ENCODE peak calls at places on chromosomes 1 and 21, in six cellular contexts. I is K562, O is H1, P is HepG2, X is HCT116, F is SK-N-SH. R is an unnamed sample.

GRCh38 chr1:153428073-153428638 is 11.8 kb downstream of the S100A7A start:
- DNase-seq in I (no peak), O (no peak), P (no peak), X (no peak), F (no peak), R (no peak)

GRCh38 chr21:34192646-34193285 is 119.4 kb downstream of the MRPS6 start:
- DNase-seq in I (no peak), O (no peak), P (no peak), X (no peak), F (no peak), R (no peak)

GRCh38 chr1:110053557-110054428 is 16.7 kb downstream of the ALX3 start:
- DNase-seq in I (peak), O (no peak), P (peak), X (no peak), F (peak), R (peak)

GRCh38 chr1:186967659-186968394 is 139.1 kb downstream of the PLA2G4A start:
- DNase-seq in I (no peak), O (no peak), P (no peak), X (no peak), F (no peak), R (no peak)

GRCh38 chr21:34935452-34935851 is 113.7 kb downstream of the RUNX1 start:
- DNase-seq in I (no peak), O (no peak), P (no peak), X (no peak), F (no peak), R (no peak)

GRCh38 chr1:42439940-42440339 is 15.9 kb downstream of the ZMYND12 start:
- DNase-seq in I (no peak), O (no peak), P (peak), X (no peak), F (no peak), R (peak)

GRCh38 chr1:32336963-32337675 is 1.1 kb upstream of the MARCKSL1 start:
- DNase-seq in I (peak), O (no peak), P (no peak), X (no peak), F (no peak), R (no peak)

GRCh38 chr1:21182181-21182711 is 5.5 kb upstream of the EIF4G3 start:
- DNase-seq in I (no peak), O (no peak), P (no peak), X (no peak), F (no peak), R (no peak)

GRCh38 chr1:174682419-174683008 is 234.8 kb downstream of the GPR52 start:
- DNase-seq in I (no peak), O (no peak), P (peak), X (no peak), F (no peak), R (no peak)

GRCh38 chr1:98251497-98251896 is 330.7 kb upstream of the DPYD start:
- DNase-seq in I (no peak), O (no peak), P (no peak), X (no peak), F (no peak), R (no peak)

GRCh38 chr1:44831516-44831915 is 11.5 kb downstream of the PTCH2 start:
- DNase-seq in I (no peak), O (no peak), P (no peak), X (no peak), F (peak), R (no peak)

GRCh38 chr1:56268519-56268918 is 310.8 kb downstream of the PLPP3 start:
- DNase-seq in I (no peak), O (no peak), P (no peak), X (no peak), F (no peak), R (no peak)

GRCh38 chr1:25675729-25676476 is 59.3 kb downstream of the MAN1C1 start:
- DNase-seq in I (no peak), O (no peak), P (no peak), X (no peak), F (no peak), R (no peak)

GRCh38 chr1:36367067-36367466 is 18.7 kb downstream of the STK40 start:
- DNase-seq in I (no peak), O (no peak), P (no peak), X (no peak), F (no peak), R (peak)

GRCh38 chr1:57024855-57025254 is 59.0 kb upstream of the C8B start:
- DNase-seq in I (no peak), O (no peak), P (no peak), X (no peak), F (no peak), R (no peak)

GRCh38 chr21:33401617-33401967 is 1.6 kb upstream of the IFNGR2 start:
- DNase-seq in I (no peak), O (no peak), P (no peak), X (no peak), F (no peak), R (no peak)

GRCh38 chr1:176938375-176938774 is 226.1 kb downstream of the ASTN1 start:
- DNase-seq in I (no peak), O (no peak), P (no peak), X (no peak), F (no peak), R (no peak)

DNA sequence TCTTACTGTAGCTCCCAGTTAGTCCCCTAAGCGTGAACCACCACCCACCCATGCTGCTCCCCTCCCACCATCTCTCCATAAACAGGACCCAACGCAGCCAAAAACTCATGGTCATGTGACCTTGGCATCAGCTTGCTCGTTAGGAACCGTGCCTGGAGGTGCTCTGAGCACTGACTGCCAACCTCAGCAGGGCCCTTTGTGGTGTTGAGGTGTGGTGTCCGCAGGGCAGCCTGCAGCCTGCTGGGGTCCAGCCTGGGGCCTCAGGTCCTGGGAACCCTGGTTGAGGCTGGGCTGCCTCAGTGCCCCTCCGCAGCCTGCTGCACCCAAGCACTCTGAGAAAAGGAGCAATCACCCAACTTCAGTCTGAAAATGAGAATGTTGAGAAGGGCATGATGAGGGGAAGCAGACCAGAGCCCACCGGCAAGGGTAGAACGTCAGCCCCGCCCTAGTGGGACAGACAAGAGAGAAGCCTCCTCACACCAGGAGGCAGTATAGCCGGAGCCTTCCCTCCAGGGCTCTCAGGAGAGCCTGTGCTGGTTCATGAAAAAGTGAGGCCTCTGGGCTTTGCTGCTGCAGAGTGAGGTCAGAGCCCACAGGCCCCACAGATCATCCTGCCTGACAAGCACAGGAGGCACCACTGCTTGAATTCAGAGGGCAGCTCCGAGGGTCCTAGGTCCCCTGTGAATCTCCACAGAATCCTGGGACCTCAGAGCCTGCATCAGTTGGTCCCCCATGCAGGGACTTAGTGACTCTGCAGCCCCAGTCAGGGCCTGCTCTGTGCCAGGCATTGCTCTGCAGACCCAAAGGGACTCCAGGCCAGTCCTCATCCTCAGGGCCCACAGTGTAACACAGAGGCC is 4.9 kb upstream of the COL6A2 start:
- DNase-seq in I (no peak), O (no peak), P (no peak), X (no peak), F (no peak), R (no peak)
- TF ChIP-seq MAX in I (no peak), O (no peak), P (no peak), X (no peak), F (no peak), R (no peak)

DNA sequence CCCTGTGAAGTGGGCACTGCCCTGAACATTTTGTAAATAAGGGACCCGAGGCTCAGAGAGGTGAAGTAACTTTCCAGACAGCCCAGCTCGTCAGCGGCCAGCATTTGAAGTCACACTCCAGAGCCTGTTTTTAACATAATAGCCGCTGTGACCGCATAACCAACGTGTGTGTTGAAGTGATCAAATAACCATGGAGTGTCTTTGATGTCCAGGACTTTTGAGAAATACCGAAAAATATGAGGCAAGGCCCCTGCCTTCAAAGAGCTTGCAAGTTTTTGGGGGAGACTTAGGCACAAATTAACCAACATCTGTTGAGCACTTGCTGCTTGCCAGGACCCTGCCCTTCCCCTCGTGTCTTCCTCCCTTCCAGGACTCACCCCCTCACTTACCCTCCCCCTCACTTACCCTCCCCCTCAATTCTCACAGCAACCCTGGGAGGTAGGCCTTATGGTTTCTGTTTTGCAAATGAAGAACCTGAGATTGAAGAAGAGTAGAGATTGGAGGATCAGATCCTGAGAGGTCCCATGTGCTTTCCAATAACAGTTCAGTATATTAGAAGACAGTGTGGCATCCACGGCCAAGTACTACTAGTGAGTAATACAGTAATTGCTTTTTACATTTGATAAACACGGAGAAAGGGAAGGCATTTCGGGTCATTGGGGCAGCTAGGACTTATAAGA is 1.3 kb upstream of the SLC16A1 start:
- DNase-seq in I (peak), O (peak), P (peak), X (peak), F (peak), R (peak)
- TF ChIP-seq POLR2AphosphoS5 in I (no peak), O (no peak), P (peak), X (no peak), F (no peak), R (no peak)

GRCh38 chr1:85615536-85615935 is 35.0 kb downstream of the CCN1 start:
- DNase-seq in I (no peak), O (no peak), P (no peak), X (no peak), F (no peak), R (no peak)

GRCh38 chr1:85616736-85617135 is 36.2 kb downstream of the CCN1 start:
- DNase-seq in I (no peak), O (no peak), P (no peak), X (no peak), F (no peak), R (no peak)

GRCh38 chr1:85621430-85621829 is 40.9 kb downstream of the CCN1 start:
- DNase-seq in I (no peak), O (no peak), P (no peak), X (no peak), F (no peak), R (no peak)

GRCh38 chr1:85616011-85616705 is 35.6 kb downstream of the CCN1 start:
- DNase-seq in I (no peak), O (no peak), P (no peak), X (no peak), F (no peak), R (no peak)

DNA sequence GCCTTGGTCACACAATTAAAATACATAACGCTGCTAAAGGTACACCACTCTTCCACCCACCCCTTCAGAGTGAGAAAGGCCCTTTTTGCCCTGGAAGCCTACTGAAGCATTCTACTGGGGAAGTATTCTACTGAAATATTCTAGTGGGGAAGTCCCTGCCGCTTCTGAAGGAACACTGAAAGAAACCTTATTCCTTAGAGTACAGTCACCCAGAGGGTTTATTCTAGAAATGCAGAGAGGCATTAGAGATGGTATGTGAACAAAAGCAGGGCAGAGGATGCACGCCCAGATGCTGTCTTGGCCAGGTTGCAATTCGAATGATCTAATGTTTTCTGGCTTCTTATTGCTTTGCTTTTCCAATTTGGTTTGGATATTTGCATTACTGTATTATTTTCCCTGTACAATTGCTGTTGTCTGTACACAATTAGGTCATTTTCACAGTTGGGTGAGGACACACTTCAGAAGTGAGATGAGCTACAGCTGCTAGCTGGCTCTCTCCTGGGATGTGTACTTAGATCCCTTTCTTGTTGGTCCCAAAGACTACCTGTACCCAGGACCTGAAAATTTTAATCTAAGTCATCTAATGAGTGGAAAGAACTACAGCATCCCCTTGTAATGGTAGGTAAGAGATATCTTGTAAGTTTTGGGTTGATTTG is 37.1 kb downstream of the CCN1 start:
- DNase-seq in I (no peak), O (no peak), P (no peak), X (no peak), F (no peak), R (no peak)
- TF ChIP-seq MAX in I (no peak), O (no peak), P (no peak), X (no peak), F (no peak), R (no peak)

GRCh38 chr1:58881471-58881994 is 97.7 kb upstream of the JUN start:
- DNase-seq in I (peak), O (no peak), P (peak), X (peak), F (no peak), R (peak)
- TF ChIP-seq POLR2AphosphoS5 in I (peak), O (no peak), P (no peak), X (peak), F (no peak), R (peak)

GRCh38 chr1:208369050-208369449 is 124.9 kb upstream of the PLXNA2 start:
- DNase-seq in I (no peak), O (no peak), P (no peak), X (no peak), F (no peak), R (no peak)

GRCh38 chr1:208369658-208370057 is 125.5 kb upstream of the PLXNA2 start:
- DNase-seq in I (no peak), O (no peak), P (no peak), X (no peak), F (no peak), R (no peak)

GRCh38 chr1:208374391-208374941 is 130.3 kb upstream of the PLXNA2 start:
- DNase-seq in I (peak), O (no peak), P (no peak), X (no peak), F (no peak), R (no peak)
- TF ChIP-seq MAX in I (no peak), O (no peak), P (no peak), X (no peak), F (no peak), R (no peak)

DNA sequence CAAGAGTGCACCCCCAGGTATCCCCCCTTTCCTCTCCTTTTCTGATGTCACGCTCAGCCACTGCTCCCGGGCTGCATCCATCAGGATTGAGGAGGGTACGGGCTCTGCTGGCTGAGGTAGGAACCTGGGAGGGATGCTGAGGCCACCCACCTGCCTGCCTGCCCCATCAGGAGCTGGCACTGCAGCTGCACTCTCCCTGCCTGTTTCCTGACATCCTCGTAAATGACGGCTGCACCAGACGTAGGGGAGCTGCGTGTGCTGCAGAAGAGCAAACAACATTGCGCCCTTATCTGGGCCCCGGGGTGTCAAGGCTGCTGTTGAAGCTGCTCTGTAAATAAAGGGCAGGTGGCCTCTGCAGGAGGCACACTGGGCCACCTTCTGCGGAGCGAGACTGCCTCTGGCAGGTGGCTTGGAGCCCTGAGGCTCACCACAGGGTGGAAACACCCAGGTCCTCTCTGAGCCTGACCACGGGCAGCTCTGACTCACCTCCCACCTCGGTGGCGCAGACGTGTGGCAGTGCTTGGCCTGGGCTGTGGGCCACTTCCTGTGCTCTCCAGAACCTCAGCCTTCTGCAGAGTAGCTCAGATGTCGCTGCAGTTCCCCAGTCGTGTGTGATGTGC is 30.9 kb downstream of the SNAP47 start:
- DNase-seq in I (no peak), O (no peak), P (no peak), X (no peak), F (no peak), R (no peak)
- TF ChIP-seq POLR2AphosphoS5 in I (no peak), O (no peak), P (no peak), X (no peak), F (no peak), R (no peak)

GRCh38 chr21:44420416-44421205 is 34.7 kb upstream of the LRRC3 start:
- DNase-seq in I (no peak), O (no peak), P (no peak), X (no peak), F (no peak), R (no peak)

GRCh38 chr21:44419679-44420078 is 35.6 kb upstream of the LRRC3 start:
- DNase-seq in I (no peak), O (no peak), P (no peak), X (no peak), F (no peak), R (no peak)

GRCh38 chr21:44423941-44424607 is 31.2 kb upstream of the LRRC3 start:
- DNase-seq in I (no peak), O (no peak), P (no peak), X (no peak), F (no peak), R (no peak)

GRCh38 chr21:44423312-44423821 is 31.9 kb upstream of the LRRC3 start:
- DNase-seq in I (no peak), O (no peak), P (no peak), X (no peak), F (no peak), R (no peak)

DNA sequence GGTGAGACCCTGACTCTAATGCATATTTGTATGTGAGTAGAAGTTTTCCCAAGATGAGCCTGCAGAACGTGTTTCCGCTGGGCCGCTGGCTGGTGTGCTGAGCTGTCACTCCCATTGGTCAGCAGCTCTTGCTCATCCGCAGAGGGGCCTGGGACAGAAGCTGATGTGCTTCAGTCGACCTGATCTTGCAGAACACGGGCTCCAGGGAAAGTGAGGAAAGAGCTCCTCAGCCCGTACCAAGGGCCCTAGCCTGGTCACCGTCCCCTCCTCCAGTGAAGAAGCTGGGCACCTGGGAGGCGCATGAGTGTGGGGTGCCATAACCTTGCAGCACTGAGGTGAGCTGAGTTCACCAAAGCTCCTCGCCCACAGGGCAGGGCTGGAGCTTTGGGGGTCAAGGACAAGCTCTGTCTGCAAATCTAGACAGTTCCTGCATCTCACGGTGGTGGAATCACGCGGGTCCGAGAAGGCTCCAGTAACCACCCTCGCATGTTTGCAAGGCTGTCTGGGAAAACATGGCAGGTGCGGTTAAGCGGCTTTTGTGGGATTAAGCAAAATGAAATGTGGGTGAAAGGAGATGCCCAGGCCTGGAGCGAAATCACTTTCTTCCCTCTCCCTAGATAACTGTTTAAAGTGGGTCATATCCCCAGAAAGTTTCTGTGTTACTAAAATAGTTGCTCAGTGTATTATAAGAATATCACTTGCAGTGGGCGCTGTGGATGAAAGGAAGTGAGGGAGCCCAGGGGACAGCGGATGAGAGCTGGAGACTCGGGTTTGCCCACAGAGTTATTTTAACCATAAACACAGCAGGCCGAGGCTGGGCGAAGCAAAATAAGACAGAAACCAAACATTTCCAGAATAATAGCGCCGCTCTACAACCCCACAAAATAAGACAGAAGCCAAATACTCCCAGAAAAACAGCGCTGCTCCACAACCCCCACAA is 33.1 kb upstream of the LRRC3 start:
- DNase-seq in I (no peak), O (no peak), P (no peak), X (no peak), F (no peak), R (no peak)
- TF ChIP-seq MAX in I (no peak), O (no peak), P (no peak), X (no peak), F (no peak), R (no peak)

GRCh38 chr1:154577346-154578057 is 9.9 kb downstream of the CHRNB2 start:
- DNase-seq in I (no peak), O (no peak), P (no peak), X (no peak), F (no peak), R (no peak)
- TF ChIP-seq POLR2AphosphoS5 in I (no peak), O (no peak), P (no peak), X (no peak), F (no peak), R (no peak)

GRCh38 chr1:195965036-195965435 is 643.2 kb downstream of the KCNT2 start:
- DNase-seq in I (no peak), O (no peak), P (no peak), X (no peak), F (no peak), R (no peak)
- TF ChIP-seq MAX in I (no peak), O (no peak), P (no peak), X (no peak), F (no peak), R (no peak)